ENCODE peak calls at places on chromosomes 5 and 9, in five cellular contexts. One of them, this sample, is unnamed.

GRCh38 chr9:37508135-37508833 is 22.5 kb downstream of the POLR1E start:
- DNase-seq in astrocyte of the spinal cord: no peak
- DNase-seq in epithelial cell of esophagus: no peak
- DNase-seq in CD4-positive, alpha-beta T cell: no peak
- DNase-seq in neural crest cell: no peak
- DNase-seq in this sample: no peak

GRCh38 chr5:43017438-43017820 is 22.7 kb downstream of the ANXA2R start:
- DNase-seq in astrocyte of the spinal cord: no peak
- DNase-seq in epithelial cell of esophagus: peak
- DNase-seq in CD4-positive, alpha-beta T cell: no peak
- DNase-seq in neural crest cell: no peak
- DNase-seq in this sample: peak

GRCh38 chr5:16842916-16843315 is 93.2 kb downstream of the MYO10 start:
- DNase-seq in astrocyte of the spinal cord: no peak
- DNase-seq in epithelial cell of esophagus: peak
- DNase-seq in CD4-positive, alpha-beta T cell: no peak
- DNase-seq in neural crest cell: no peak
- DNase-seq in this sample: no peak

GRCh38 chr5:180808461-180809000 is 5.9 kb upstream of the MGAT1 start:
- DNase-seq in astrocyte of the spinal cord: no peak
- DNase-seq in epithelial cell of esophagus: peak
- DNase-seq in CD4-positive, alpha-beta T cell: no peak
- DNase-seq in neural crest cell: no peak
- DNase-seq in this sample: no peak

GRCh38 chr9:99042620-99043019 is 62.3 kb upstream of the TGFBR1 start:
- DNase-seq in astrocyte of the spinal cord: no peak
- DNase-seq in epithelial cell of esophagus: no peak
- DNase-seq in CD4-positive, alpha-beta T cell: no peak
- DNase-seq in neural crest cell: no peak
- DNase-seq in this sample: no peak

GRCh38 chr9:137757139-137757538 is 120.4 kb upstream of the CACNA1B start:
- DNase-seq in astrocyte of the spinal cord: no peak
- DNase-seq in epithelial cell of esophagus: peak
- DNase-seq in CD4-positive, alpha-beta T cell: no peak
- DNase-seq in neural crest cell: no peak
- DNase-seq in this sample: no peak

GRCh38 chr9:83020327-83020726 is 42.6 kb downstream of the RASEF start:
- DNase-seq in astrocyte of the spinal cord: no peak
- DNase-seq in epithelial cell of esophagus: no peak
- DNase-seq in CD4-positive, alpha-beta T cell: no peak
- DNase-seq in neural crest cell: no peak
- DNase-seq in this sample: no peak

GRCh38 chr9:136014928-136015633 is 53.9 kb upstream of the UBAC1 start:
- DNase-seq in astrocyte of the spinal cord: no peak
- DNase-seq in epithelial cell of esophagus: no peak
- DNase-seq in CD4-positive, alpha-beta T cell: no peak
- DNase-seq in neural crest cell: no peak
- DNase-seq in this sample: no peak

GRCh38 chr5:35319231-35320002 is 89.1 kb upstream of the PRLR start:
- DNase-seq in astrocyte of the spinal cord: peak
- DNase-seq in epithelial cell of esophagus: peak
- DNase-seq in CD4-positive, alpha-beta T cell: no peak
- DNase-seq in neural crest cell: no peak
- DNase-seq in this sample: no peak

GRCh38 chr5:145760660-145761059 is 74.5 kb downstream of the PRELID2 start:
- DNase-seq in astrocyte of the spinal cord: no peak
- DNase-seq in epithelial cell of esophagus: no peak
- DNase-seq in CD4-positive, alpha-beta T cell: no peak
- DNase-seq in neural crest cell: no peak
- DNase-seq in this sample: no peak

GRCh38 chr5:87188411-87188810 is 79.3 kb upstream of the RASA1 start:
- DNase-seq in astrocyte of the spinal cord: no peak
- DNase-seq in epithelial cell of esophagus: no peak
- DNase-seq in CD4-positive, alpha-beta T cell: no peak
- DNase-seq in neural crest cell: no peak
- DNase-seq in this sample: no peak

GRCh38 chr9:91338681-91339080 is 23.0 kb downstream of the AUH start:
- DNase-seq in astrocyte of the spinal cord: no peak
- DNase-seq in epithelial cell of esophagus: no peak
- DNase-seq in CD4-positive, alpha-beta T cell: no peak
- DNase-seq in neural crest cell: no peak
- DNase-seq in this sample: no peak

GRCh38 chr9:14906654-14907359 is 3.4 kb downstream of the FREM1 start:
- DNase-seq in astrocyte of the spinal cord: no peak
- DNase-seq in epithelial cell of esophagus: no peak
- DNase-seq in CD4-positive, alpha-beta T cell: no peak
- DNase-seq in neural crest cell: no peak
- DNase-seq in this sample: no peak

GRCh38 chr5:57447656-57448055 is 35.0 kb downstream of the ACTBL2 start:
- DNase-seq in astrocyte of the spinal cord: peak
- DNase-seq in epithelial cell of esophagus: no peak
- DNase-seq in CD4-positive, alpha-beta T cell: no peak
- DNase-seq in neural crest cell: no peak
- DNase-seq in this sample: no peak

GRCh38 chr9:112500842-112501241 is 14.2 kb downstream of the KIAA1958 start:
- DNase-seq in astrocyte of the spinal cord: no peak
- DNase-seq in epithelial cell of esophagus: no peak
- DNase-seq in CD4-positive, alpha-beta T cell: no peak
- DNase-seq in neural crest cell: no peak
- DNase-seq in this sample: no peak

GRCh38 chr5:178794433-178794832 is 64.0 kb upstream of the ZNF354A start:
- DNase-seq in astrocyte of the spinal cord: no peak
- DNase-seq in epithelial cell of esophagus: no peak
- DNase-seq in CD4-positive, alpha-beta T cell: no peak
- DNase-seq in neural crest cell: no peak
- DNase-seq in this sample: no peak

GRCh38 chr5:90020575-90021535 is 388.7 kb downstream of the CETN3 start:
- DNase-seq in astrocyte of the spinal cord: peak
- DNase-seq in epithelial cell of esophagus: peak
- DNase-seq in CD4-positive, alpha-beta T cell: no peak
- DNase-seq in neural crest cell: no peak
- DNase-seq in this sample: no peak

GRCh38 chr9:32015795-32016194 is 368.6 kb upstream of the ACO1 start:
- DNase-seq in astrocyte of the spinal cord: no peak
- DNase-seq in epithelial cell of esophagus: no peak
- DNase-seq in CD4-positive, alpha-beta T cell: no peak
- DNase-seq in neural crest cell: no peak
- DNase-seq in this sample: no peak

GRCh38 chr9:136311433-136312375 is 7.8 kb upstream of the CCDC187 start:
- DNase-seq in astrocyte of the spinal cord: no peak
- DNase-seq in epithelial cell of esophagus: peak
- DNase-seq in CD4-positive, alpha-beta T cell: no peak
- DNase-seq in neural crest cell: no peak
- DNase-seq in this sample: no peak

GRCh38 chr5:178115835-178116405 is 2.6 kb downstream of the N4BP3 start:
- DNase-seq in astrocyte of the spinal cord: no peak
- DNase-seq in epithelial cell of esophagus: no peak
- DNase-seq in CD4-positive, alpha-beta T cell: no peak
- DNase-seq in neural crest cell: no peak
- DNase-seq in this sample: no peak

GRCh38 chr9:115877852-115878450 is 275.6 kb upstream of the PAPPA start:
- DNase-seq in astrocyte of the spinal cord: no peak
- DNase-seq in epithelial cell of esophagus: no peak
- DNase-seq in CD4-positive, alpha-beta T cell: no peak
- DNase-seq in neural crest cell: no peak
- DNase-seq in this sample: no peak

GRCh38 chr5:124732349-124732875 is 14.0 kb downstream of the ZNF608 start:
- DNase-seq in astrocyte of the spinal cord: no peak
- DNase-seq in epithelial cell of esophagus: no peak
- DNase-seq in CD4-positive, alpha-beta T cell: no peak
- DNase-seq in neural crest cell: no peak
- DNase-seq in this sample: no peak

GRCh38 chr5:86507574-86507973 is 110.2 kb upstream of the COX7C start:
- DNase-seq in astrocyte of the spinal cord: no peak
- DNase-seq in epithelial cell of esophagus: peak
- DNase-seq in CD4-positive, alpha-beta T cell: no peak
- DNase-seq in neural crest cell: no peak
- DNase-seq in this sample: no peak

GRCh38 chr9:94655739-94656138 is 16.4 kb upstream of the FBP1 start:
- DNase-seq in astrocyte of the spinal cord: no peak
- DNase-seq in epithelial cell of esophagus: no peak
- DNase-seq in CD4-positive, alpha-beta T cell: no peak
- DNase-seq in neural crest cell: no peak
- DNase-seq in this sample: no peak

GRCh38 chr5:88934401-88934800 is 51.4 kb upstream of the MEF2C start:
- DNase-seq in astrocyte of the spinal cord: no peak
- DNase-seq in epithelial cell of esophagus: no peak
- DNase-seq in CD4-positive, alpha-beta T cell: no peak
- DNase-seq in neural crest cell: no peak
- DNase-seq in this sample: no peak

GRCh38 chr5:127206320-127207113 is 84.1 kb upstream of the MEGF10 start:
- DNase-seq in astrocyte of the spinal cord: peak
- DNase-seq in epithelial cell of esophagus: peak
- DNase-seq in CD4-positive, alpha-beta T cell: no peak
- DNase-seq in neural crest cell: no peak
- DNase-seq in this sample: no peak

GRCh38 chr9:32728181-32728580 is 55.2 kb upstream of the TMEM215 start:
- DNase-seq in astrocyte of the spinal cord: no peak
- DNase-seq in epithelial cell of esophagus: no peak
- DNase-seq in CD4-positive, alpha-beta T cell: no peak
- DNase-seq in neural crest cell: no peak
- DNase-seq in this sample: no peak

GRCh38 chr9:131238402-131239021 is 37.8 kb downstream of the FAM78A start:
- DNase-seq in astrocyte of the spinal cord: peak
- DNase-seq in epithelial cell of esophagus: no peak
- DNase-seq in CD4-positive, alpha-beta T cell: no peak
- DNase-seq in neural crest cell: peak
- DNase-seq in this sample: no peak

GRCh38 chr9:75235632-75236031 is 147.3 kb downstream of the OSTF1 start:
- DNase-seq in astrocyte of the spinal cord: no peak
- DNase-seq in epithelial cell of esophagus: peak
- DNase-seq in CD4-positive, alpha-beta T cell: no peak
- DNase-seq in neural crest cell: no peak
- DNase-seq in this sample: no peak

GRCh38 chr5:1245901-1246576 is 20.9 kb downstream of the SLC6A18 start:
- DNase-seq in astrocyte of the spinal cord: no peak
- DNase-seq in epithelial cell of esophagus: no peak
- DNase-seq in CD4-positive, alpha-beta T cell: no peak
- DNase-seq in neural crest cell: no peak
- DNase-seq in this sample: no peak

GRCh38 chr5:1246711-1247431 is 21.7 kb downstream of the SLC6A18 start:
- DNase-seq in astrocyte of the spinal cord: no peak
- DNase-seq in epithelial cell of esophagus: peak
- DNase-seq in CD4-positive, alpha-beta T cell: no peak
- DNase-seq in neural crest cell: peak
- DNase-seq in this sample: no peak

GRCh38 chr5:1243487-1244152 is 18.4 kb downstream of the SLC6A18 start:
- DNase-seq in astrocyte of the spinal cord: no peak
- DNase-seq in epithelial cell of esophagus: no peak
- DNase-seq in CD4-positive, alpha-beta T cell: no peak
- DNase-seq in neural crest cell: peak
- DNase-seq in this sample: no peak

GRCh38 chr5:1244255-1244654 is 19.1 kb downstream of the SLC6A18 start:
- DNase-seq in astrocyte of the spinal cord: no peak
- DNase-seq in epithelial cell of esophagus: no peak
- DNase-seq in CD4-positive, alpha-beta T cell: no peak
- DNase-seq in neural crest cell: no peak
- DNase-seq in this sample: no peak

GRCh38 chr5:1244976-1245375 is 19.8 kb downstream of the SLC6A18 start:
- DNase-seq in astrocyte of the spinal cord: no peak
- DNase-seq in epithelial cell of esophagus: no peak
- DNase-seq in CD4-positive, alpha-beta T cell: no peak
- DNase-seq in neural crest cell: no peak
- DNase-seq in this sample: no peak
- TF ChIP-seq CTCF in astrocyte of the spinal cord: no peak
- TF ChIP-seq CTCF in epithelial cell of esophagus: no peak
- TF ChIP-seq CTCF in CD4-positive, alpha-beta T cell: no peak
- TF ChIP-seq CTCF in neural crest cell: peak
- TF ChIP-seq CTCF in this sample: no peak

GRCh38 chr5:1681955-1682354 is 117.7 kb downstream of the MRPL36 start:
- DNase-seq in astrocyte of the spinal cord: no peak
- DNase-seq in epithelial cell of esophagus: no peak
- DNase-seq in CD4-positive, alpha-beta T cell: no peak
- DNase-seq in neural crest cell: no peak
- DNase-seq in this sample: no peak
- TF ChIP-seq CTCF in astrocyte of the spinal cord: no peak
- TF ChIP-seq CTCF in epithelial cell of esophagus: no peak
- TF ChIP-seq CTCF in CD4-positive, alpha-beta T cell: no peak
- TF ChIP-seq CTCF in neural crest cell: no peak
- TF ChIP-seq CTCF in this sample: no peak

GRCh38 chr5:136501133-136501532 is 135.8 kb upstream of the TRPC7 start:
- DNase-seq in astrocyte of the spinal cord: no peak
- DNase-seq in epithelial cell of esophagus: no peak
- DNase-seq in CD4-positive, alpha-beta T cell: no peak
- DNase-seq in neural crest cell: no peak
- DNase-seq in this sample: no peak
- TF ChIP-seq CTCF in astrocyte of the spinal cord: no peak
- TF ChIP-seq CTCF in epithelial cell of esophagus: no peak
- TF ChIP-seq CTCF in CD4-positive, alpha-beta T cell: no peak
- TF ChIP-seq CTCF in neural crest cell: no peak
- TF ChIP-seq CTCF in this sample: no peak

GRCh38 chr5:144469106-144469505 is 298.4 kb downstream of the KCTD16 start:
- DNase-seq in astrocyte of the spinal cord: peak
- DNase-seq in epithelial cell of esophagus: no peak
- DNase-seq in CD4-positive, alpha-beta T cell: no peak
- DNase-seq in neural crest cell: no peak
- DNase-seq in this sample: no peak

GRCh38 chr5:144473650-144474049 is 303.0 kb downstream of the KCTD16 start:
- DNase-seq in astrocyte of the spinal cord: no peak
- DNase-seq in epithelial cell of esophagus: no peak
- DNase-seq in CD4-positive, alpha-beta T cell: no peak
- DNase-seq in neural crest cell: no peak
- DNase-seq in this sample: no peak

GRCh38 chr5:144465441-144465840 is 294.8 kb downstream of the KCTD16 start:
- DNase-seq in astrocyte of the spinal cord: no peak
- DNase-seq in epithelial cell of esophagus: no peak
- DNase-seq in CD4-positive, alpha-beta T cell: no peak
- DNase-seq in neural crest cell: no peak
- DNase-seq in this sample: no peak

GRCh38 chr5:144468542-144468941 is 297.9 kb downstream of the KCTD16 start:
- DNase-seq in astrocyte of the spinal cord: peak
- DNase-seq in epithelial cell of esophagus: no peak
- DNase-seq in CD4-positive, alpha-beta T cell: no peak
- DNase-seq in neural crest cell: no peak
- DNase-seq in this sample: no peak

DNA sequence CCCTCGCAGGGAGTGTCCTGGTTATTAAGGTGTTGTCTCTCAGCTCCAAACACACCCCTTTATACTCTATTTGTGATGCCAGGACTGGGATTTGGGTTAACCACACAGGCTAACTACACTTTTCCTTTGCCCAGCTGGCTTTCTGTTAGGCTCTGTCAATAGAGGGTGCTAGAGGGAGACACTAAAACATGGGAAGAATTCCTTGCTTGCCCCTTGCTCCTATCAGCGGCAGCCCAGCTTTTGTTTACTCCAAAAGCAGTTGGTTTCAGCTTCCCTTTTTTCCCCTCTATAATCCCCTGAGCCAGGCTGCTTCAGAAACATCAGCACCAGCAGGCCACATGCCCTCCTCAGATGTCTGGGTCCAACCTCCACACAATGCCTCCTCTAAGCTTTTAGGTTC is 297.1 kb downstream of the KCTD16 start:
- DNase-seq in astrocyte of the spinal cord: peak
- DNase-seq in epithelial cell of esophagus: peak
- DNase-seq in CD4-positive, alpha-beta T cell: no peak
- DNase-seq in neural crest cell: peak
- DNase-seq in this sample: no peak
- TF ChIP-seq CTCF in astrocyte of the spinal cord: peak
- TF ChIP-seq CTCF in epithelial cell of esophagus: peak
- TF ChIP-seq CTCF in CD4-positive, alpha-beta T cell: no peak
- TF ChIP-seq CTCF in neural crest cell: peak
- TF ChIP-seq CTCF in this sample: no peak